ENCODE peak calls at places on chromosomes 6 and 20, in eight cellular contexts. U, V, F, Q, H, N, J and I are unnamed samples.
A peak's percentile ranks its signal among the peaks of the same experiment; 100 is the strongest.

GRCh38 chr6:26592649-26593048 is 4.1 kb upstream of the ABT1 start:
- ATAC-seq in V (no peak), N (no peak), H (no peak), J (no peak), F (no peak), Q (no peak), U (no peak), I (no peak)

GRCh38 chr6:64539917-64540316 is 904.3 kb downstream of the PHF3 start:
- ATAC-seq in J (no peak), V (no peak), F (no peak), Q (no peak), N (no peak), H (no peak), U (no peak), I (no peak)

GRCh38 chr20:2756056-2756611 is 44.3 kb downstream of the CPXM1 start:
- ATAC-seq in Q (no peak), V (no peak), U (peak; percentile 46), H (peak; percentile 35), J (no peak), N (peak; percentile 68), F (no peak), I (no peak)

GRCh38 chr6:46370622-46371021 is 120.6 kb downstream of the RCAN2 start:
- ATAC-seq in U (no peak), J (no peak), V (no peak), H (no peak), Q (no peak), N (no peak), F (no peak), I (no peak)

GRCh38 chr20:6381887-6382286 is 259.1 kb upstream of the FERMT1 start:
- ATAC-seq in J (no peak), Q (no peak), U (no peak), F (no peak), H (peak; percentile 19), N (no peak), V (no peak), I (no peak)

GRCh38 chr6:154243793-154244768 is 112.5 kb downstream of the IPCEF1 start:
- ATAC-seq in Q (no peak), J (peak; percentile 17), N (no peak), F (no peak), H (peak; percentile 61), U (peak; percentile 5), V (no peak), I (no peak)

GRCh38 chr20:24109008-24109407 is 120.4 kb upstream of the GGTLC1 start:
- ATAC-seq in J (peak; percentile 82), F (peak; percentile 69), Q (no peak), U (no peak), N (no peak), V (peak; percentile 38), H (no peak), I (no peak)

GRCh38 chr20:61023612-61024011 is 228.4 kb upstream of the CDH4 start:
- ATAC-seq in H (no peak), N (no peak), U (no peak), J (no peak), F (no peak), V (no peak), Q (no peak), I (no peak)

GRCh38 chr20:62635852-62636251 is 6.5 kb upstream of the SLCO4A1 start:
- ATAC-seq in J (no peak), Q (no peak), H (no peak), V (no peak), F (no peak), N (no peak), U (no peak), I (no peak)

GRCh38 chr20:62716198-62716940 is 7.7 kb downstream of the NTSR1 start:
- ATAC-seq in Q (peak; percentile 39), N (no peak), H (peak; percentile 40), J (peak; percentile 90), U (no peak), V (peak; percentile 43), F (peak; percentile 90), I (no peak)

GRCh38 chr6:14910692-14911547 is 334.9 kb upstream of the JARID2 start:
- ATAC-seq in Q (peak; percentile 97), J (peak; percentile 73), V (peak; percentile 76), H (peak; percentile 89), U (peak; percentile 93), F (peak; percentile 75), N (peak; percentile 79), I (peak; percentile 61)

GRCh38 chr6:136753624-136754023 is 38.7 kb downstream of the MAP3K5 start:
- ATAC-seq in J (peak; percentile 94), V (peak; percentile 45), F (peak; percentile 49), H (peak; percentile 59), N (no peak), Q (no peak), U (peak; percentile 9), I (no peak)

GRCh38 chr20:46709055-46709458 is 392 bp upstream of the SLC2A10 start:
- ATAC-seq in U (no peak), V (peak; percentile 79), J (no peak), N (peak; percentile 12), F (no peak), H (peak; percentile 4), Q (no peak), I (no peak)

GRCh38 chr6:90955246-90955645 is 368.4 kb upstream of the MAP3K7 start:
- ATAC-seq in U (no peak), J (no peak), H (no peak), N (no peak), Q (no peak), V (no peak), F (no peak), I (no peak)